ENCODE peak calls at places on chromosomes 4 and X, in ten cellular contexts. U is GM23338; F is epithelial cell of esophagus; G is OCI-LY7; X is Peyer's patch; W is A549; Y is kidney; M is effector memory CD4-positive, alpha-beta T cell; I is Caco-2; N is H7. J is an unnamed sample.

GRCh38 chrX:70013483-70014222 is 36.1 kb downstream of the AWAT2 start:
- DNase-seq in U (no peak), F (no peak), G (no peak), X (no peak), W (no peak), Y (peak), M (no peak), I (no peak), N (no peak), J (no peak)

GRCh38 chr4:153476829-153477574 is 10.8 kb downstream of the TMEM131L start:
- DNase-seq in U (no peak), F (peak), G (no peak), X (no peak), W (no peak), Y (no peak), M (no peak), I (no peak), N (no peak), J (no peak)

GRCh38 chrX:146907391-146908240 is 93.1 kb upstream of the CXorf51A start:
- DNase-seq in U (no peak), F (peak), G (no peak), X (no peak), W (no peak), Y (no peak), M (no peak), I (no peak), N (no peak), J (no peak)

GRCh38 chrX:21674430-21675186 is 16.5 kb upstream of the KLHL34 start:
- DNase-seq in U (no peak), F (no peak), G (no peak), X (no peak), W (no peak), Y (no peak), M (no peak), I (peak), N (no peak), J (no peak)

GRCh38 chr4:89640620-89641366 is 196.2 kb downstream of the SNCA start:
- DNase-seq in U (peak), F (peak), G (no peak), X (no peak), W (peak), Y (peak), M (no peak), I (peak), N (peak), J (peak)

GRCh38 chr4:130359537-130359936 is 1263.6 kb downstream of the C4orf33 start:
- DNase-seq in U (peak), F (peak), G (peak), X (no peak), W (peak), Y (no peak), M (no peak), I (no peak), N (peak), J (no peak)

GRCh38 chr4:828641-829271 is 2.8 kb upstream of the CPLX1 start:
- DNase-seq in U (peak), F (no peak), G (no peak), X (no peak), W (peak), Y (peak), M (no peak), I (no peak), N (peak), J (peak)

GRCh38 chr4:10028910-10029309 is 7.6 kb upstream of the SLC2A9 start:
- DNase-seq in U (no peak), F (no peak), G (no peak), X (no peak), W (peak), Y (no peak), M (no peak), I (peak), N (no peak), J (no peak)

GRCh38 chr4:29966386-29966785 is 753.8 kb upstream of the PCDH7 start:
- DNase-seq in U (no peak), F (no peak), G (no peak), X (no peak), W (no peak), Y (no peak), M (no peak), I (no peak), N (no peak), J (no peak)

GRCh38 chrX:18810416-18810815 is 103.0 kb downstream of the PPEF1 start:
- DNase-seq in U (no peak), F (no peak), G (no peak), X (no peak), W (no peak), Y (no peak), M (no peak), I (no peak), N (no peak), J (no peak)

GRCh38 chrX:153726286-153727107 is 1.8 kb downstream of the ABCD1 start:
- DNase-seq in U (peak), F (no peak), G (peak), X (peak), W (no peak), Y (peak), M (peak), I (peak), N (peak), J (peak)

GRCh38 chr4:162510115-162510514 is 346.3 kb upstream of the FSTL5 start:
- DNase-seq in U (peak), F (no peak), G (no peak), X (no peak), W (no peak), Y (no peak), M (no peak), I (no peak), N (peak), J (no peak)

GRCh38 chrX:55716937-55717336 is 612 bp upstream of the RRAGB start:
- DNase-seq in U (no peak), F (no peak), G (no peak), X (no peak), W (no peak), Y (no peak), M (no peak), I (no peak), N (no peak), J (no peak)
- H3K4me3 ChIP-seq in U (peak), F (peak), G (peak), X (peak), W (peak), Y (peak), M (peak), I (peak), N (no peak), J (peak)

GRCh38 chr4:82044141-82044993 is 329.4 kb downstream of the HNRNPD start:
- DNase-seq in U (peak), F (peak), G (no peak), X (no peak), W (peak), Y (peak), M (no peak), I (peak), N (peak), J (peak)
- H3K4me3 ChIP-seq in U (peak), F (peak), G (no peak), X (peak), W (peak), Y (peak), M (no peak), I (peak), N (peak), J (peak)

DNA sequence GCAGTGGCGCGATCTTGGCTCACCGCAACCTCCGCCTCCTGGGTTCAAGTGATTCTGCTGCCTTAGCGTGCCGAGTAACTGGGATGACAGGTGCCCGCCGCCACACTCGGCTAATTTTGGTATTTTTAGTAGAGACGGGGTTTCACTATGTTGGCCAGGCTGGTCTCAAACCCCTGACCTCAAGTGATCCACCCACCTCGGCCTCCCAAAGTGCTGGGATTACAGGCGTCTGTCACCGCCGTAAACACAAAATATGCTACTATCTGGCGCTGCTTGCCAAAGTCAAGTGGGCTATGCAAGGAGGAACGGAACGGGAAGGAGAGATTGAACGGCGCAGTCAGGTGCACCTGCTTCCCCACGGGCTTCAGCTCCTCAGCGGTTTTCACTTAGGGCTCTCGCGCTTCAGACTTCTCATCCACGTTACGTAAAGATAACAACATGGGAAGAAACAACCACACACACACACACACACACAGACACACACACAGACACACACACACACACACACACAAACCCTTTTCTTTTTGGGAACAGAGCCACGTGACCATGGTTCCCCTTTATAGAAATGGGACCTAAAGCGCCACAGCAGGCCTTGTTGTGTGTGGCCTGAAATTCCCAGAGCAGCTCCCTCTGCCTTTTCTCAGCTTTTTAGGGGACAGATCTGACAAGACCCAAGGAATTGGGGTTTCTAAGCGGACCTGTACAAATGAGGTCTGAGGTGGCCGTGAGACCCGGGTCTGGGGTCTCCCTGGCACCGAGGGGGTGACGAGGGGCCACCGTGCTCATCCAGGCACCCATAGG is 1.5 kb downstream of the P2RY8 start:
- DNase-seq in U (no peak), F (no peak), G (peak), X (peak), W (no peak), Y (no peak), M (peak), I (no peak), N (no peak), J (no peak)
- H3K4me3 ChIP-seq in U (no peak), F (no peak), G (peak), X (peak), W (no peak), Y (peak), M (peak), I (no peak), N (no peak), J (no peak)

GRCh38 chr4:73743825-73744602 is 3.6 kb downstream of the CXCL8 start:
- DNase-seq in U (no peak), F (no peak), G (no peak), X (no peak), W (no peak), Y (no peak), M (no peak), I (no peak), N (no peak), J (no peak)
- H3K4me3 ChIP-seq in U (no peak), F (no peak), G (no peak), X (no peak), W (no peak), Y (no peak), M (no peak), I (no peak), N (no peak), J (no peak)

GRCh38 chr4:101337688-101338087 is 9.6 kb downstream of the PPP3CA start:
- DNase-seq in U (no peak), F (peak), G (no peak), X (no peak), W (no peak), Y (no peak), M (no peak), I (no peak), N (no peak), J (peak)
- H3K4me3 ChIP-seq in U (no peak), F (no peak), G (no peak), X (no peak), W (no peak), Y (no peak), M (no peak), I (no peak), N (no peak), J (no peak)

DNA sequence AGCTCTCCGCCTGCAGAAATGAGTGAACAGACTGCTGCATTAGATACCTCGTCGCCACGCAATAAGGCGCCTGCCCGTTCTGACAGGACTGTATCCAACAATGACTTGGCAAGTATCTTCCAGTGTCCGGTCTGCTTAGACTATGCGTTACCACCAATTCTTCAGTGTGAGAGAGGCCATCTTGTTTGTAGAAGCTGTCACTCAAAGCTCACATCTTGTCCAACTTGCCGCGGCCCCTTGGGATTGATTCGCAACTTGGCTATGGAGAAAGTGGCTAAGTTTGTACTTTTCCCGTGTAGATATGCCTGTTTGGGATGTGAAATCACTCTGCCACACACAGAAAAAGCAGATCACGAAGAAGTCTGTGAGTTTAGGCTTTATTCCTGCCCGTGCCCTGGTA is 172.0 kb upstream of the MAGEB16 start:
- DNase-seq in U (no peak), F (no peak), G (no peak), X (no peak), W (no peak), Y (no peak), M (no peak), I (no peak), N (no peak), J (peak)
- H3K4me3 ChIP-seq in U (no peak), F (no peak), G (no peak), X (no peak), W (no peak), Y (no peak), M (no peak), I (no peak), N (no peak), J (no peak)

GRCh38 chrX:71053217-71053621 is 14.9 kb downstream of the SNX12 start:
- DNase-seq in U (peak), F (peak), G (no peak), X (peak), W (no peak), Y (no peak), M (peak), I (no peak), N (peak), J (no peak)
- H3K4me3 ChIP-seq in U (peak), F (no peak), G (no peak), X (no peak), W (no peak), Y (no peak), M (no peak), I (no peak), N (peak), J (no peak)